ENCODE peak calls at places on chromosomes 6 and 20, in six cellular contexts. Z is nephron progenitor cell; O is CD8-positive, alpha-beta T cell; L is foreskin fibroblast; P is A549; V is body of pancreas. K is an unnamed sample.

GRCh38 chr6:101199441-101199840 is 194.1 kb upstream of the GRIK2 start:
- DNase-seq in Z (no peak), O (no peak), L (no peak), P (no peak), V (no peak), K (no peak)

GRCh38 chr6:79077680-79078056 is 386 bp downstream of the PHIP start:
- DNase-seq in Z (peak; percentile 55), O (peak; percentile 50), L (no peak), P (peak; percentile 15), V (peak; percentile 57), K (no peak)

GRCh38 chr6:7726416-7727149 is 684 bp downstream of the BMP6 start:
- DNase-seq in Z (peak; percentile 35), O (no peak), L (no peak), P (peak; percentile 19), V (no peak), K (no peak)

GRCh38 chr6:142885182-142885867 is 59.7 kb downstream of the HIVEP2 start:
- DNase-seq in Z (peak; percentile 35), O (peak; percentile 45), L (peak; percentile 91), P (peak; percentile 41), V (peak; percentile 47), K (peak; percentile 95)

GRCh38 chr20:61823242-61823641 is 242.4 kb downstream of the TAF4 start:
- DNase-seq in Z (no peak), O (no peak), L (no peak), P (no peak), V (no peak), K (no peak)

GRCh38 chr6:37622639-37623038 is 75.0 kb downstream of the MDGA1 start:
- DNase-seq in Z (no peak), O (no peak), L (no peak), P (no peak), V (no peak), K (no peak)

GRCh38 chr6:139990865-139991264 is 616.4 kb upstream of the CITED2 start:
- DNase-seq in Z (no peak), O (no peak), L (no peak), P (no peak), V (no peak), K (no peak)

GRCh38 chr20:39880890-39881289 is 808.1 kb downstream of the MAFB start:
- DNase-seq in Z (no peak), O (no peak), L (no peak), P (peak; percentile 1), V (no peak), K (no peak)

GRCh38 chr6:117396228-117396627 is 29.5 kb downstream of the ROS1 start:
- DNase-seq in Z (no peak), O (no peak), L (peak; percentile 21), P (no peak), V (no peak), K (no peak)

GRCh38 chr6:44304282-44305199 is 8.6 kb downstream of the AARS2 start:
- DNase-seq in Z (peak; percentile 57), O (peak; percentile 55), L (peak; percentile 12), P (peak; percentile 35), V (no peak), K (no peak)

GRCh38 chr20:45341939-45342862 is 6.0 kb downstream of the SDC4 start:
- DNase-seq in Z (peak; percentile 48), O (no peak), L (no peak), P (no peak), V (peak; percentile 88), K (no peak)

GRCh38 chr20:47181056-47181862 is 175.2 kb downstream of the ZMYND8 start:
- DNase-seq in Z (no peak), O (no peak), L (peak; percentile 73), P (peak; percentile 92), V (no peak), K (no peak)

GRCh38 chr6:105981002-105981887 is 104.9 kb upstream of the PRDM1 start:
- DNase-seq in Z (peak; percentile 21), O (peak; percentile 34), L (no peak), P (no peak), V (no peak), K (no peak)

GRCh38 chr6:94751641-94752329 is 825.5 kb upstream of the MANEA start:
- DNase-seq in Z (no peak), O (no peak), L (no peak), P (no peak), V (no peak), K (no peak)

GRCh38 chr20:1357921-1358671 is 29.2 kb upstream of the SDCBP2 start:
- DNase-seq in Z (no peak), O (no peak), L (no peak), P (no peak), V (no peak), K (no peak)

GRCh38 chr20:57000441-57000968 is 265.9 kb downstream of the BMP7 start:
- DNase-seq in Z (no peak), O (no peak), L (no peak), P (no peak), V (no peak), K (no peak)

GRCh38 chr6:142482973-142483372 is 181.2 kb downstream of the ADGRG6 start:
- DNase-seq in Z (no peak), O (no peak), L (peak; percentile 3), P (no peak), V (no peak), K (no peak)

GRCh38 chr6:154377726-154378125 is 21.1 kb upstream of the IPCEF1 start:
- DNase-seq in Z (no peak), O (no peak), L (no peak), P (no peak), V (no peak), K (no peak)

GRCh38 chr6:137192821-137193220 is 19.4 kb upstream of the IL22RA2 start:
- DNase-seq in Z (no peak), O (no peak), L (no peak), P (no peak), V (no peak), K (no peak)

GRCh38 chr6:137202078-137202477 is 17.1 kb downstream of the IFNGR1 start:
- DNase-seq in Z (peak; percentile 4), O (no peak), L (no peak), P (no peak), V (no peak), K (no peak)

GRCh38 chr6:137193256-137194070 is 20.0 kb upstream of the IL22RA2 start:
- DNase-seq in Z (no peak), O (no peak), L (no peak), P (no peak), V (no peak), K (no peak)

GRCh38 chr6:137200288-137200687 is 18.9 kb downstream of the IFNGR1 start:
- DNase-seq in Z (no peak), O (no peak), L (no peak), P (no peak), V (no peak), K (no peak)

DNA sequence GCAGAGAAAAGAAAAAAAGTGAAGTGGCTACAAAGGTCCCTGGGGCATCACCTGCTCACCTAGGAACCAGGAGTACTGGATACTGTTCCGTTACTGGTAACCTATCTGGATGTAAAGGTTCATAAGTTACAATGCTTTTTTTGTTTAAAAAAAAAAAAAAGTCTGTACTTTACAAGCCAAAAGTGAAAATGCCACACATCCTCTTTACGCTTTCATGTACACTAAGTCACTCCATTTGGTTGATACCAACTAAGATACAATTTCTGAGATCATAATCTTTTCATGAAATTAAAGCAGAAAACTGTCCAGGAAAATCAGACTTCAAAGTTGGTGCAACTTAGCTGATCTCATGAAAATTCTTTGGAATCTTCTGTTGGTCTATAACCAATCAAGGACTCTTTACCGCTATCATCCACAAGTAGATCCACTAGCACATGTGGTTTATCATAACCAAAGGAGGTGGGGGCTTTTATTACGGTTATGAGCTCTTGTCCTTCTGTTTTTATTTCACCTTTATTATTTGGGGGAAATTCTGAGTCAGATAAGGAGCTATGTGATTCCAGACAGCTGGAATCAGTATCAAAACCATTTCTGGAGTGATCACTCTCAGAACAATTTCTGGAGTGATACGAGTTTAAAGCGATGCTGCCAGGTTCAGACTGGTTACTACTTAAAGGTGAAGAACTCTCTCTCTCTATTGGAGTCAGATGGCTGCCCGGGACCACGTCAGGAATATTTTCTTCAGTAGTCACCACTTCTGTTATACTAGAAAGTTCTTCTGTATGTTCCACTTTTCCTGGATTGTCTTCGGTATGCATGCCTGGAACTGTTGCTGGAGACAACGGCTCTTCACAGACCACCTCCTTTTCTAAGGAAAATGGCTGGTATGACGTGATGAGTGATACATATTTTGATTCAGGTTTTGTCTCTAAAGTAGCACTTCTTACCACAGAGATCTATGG is 21.2 kb downstream of the IFNGR1 start:
- DNase-seq in Z (no peak), O (no peak), L (no peak), P (no peak), V (no peak), K (no peak)
- TF ChIP-seq CTCF in Z (no peak), O (no peak), L (no peak), P (no peak), V (no peak), K (no peak)

GRCh38 chr6:156942266-156942665 is 165.1 kb downstream of the ARID1B start:
- DNase-seq in Z (no peak), O (no peak), L (no peak), P (no peak), V (no peak), K (no peak)
- TF ChIP-seq CTCF in Z (no peak), O (no peak), L (no peak), P (no peak), V (no peak), K (no peak)

DNA sequence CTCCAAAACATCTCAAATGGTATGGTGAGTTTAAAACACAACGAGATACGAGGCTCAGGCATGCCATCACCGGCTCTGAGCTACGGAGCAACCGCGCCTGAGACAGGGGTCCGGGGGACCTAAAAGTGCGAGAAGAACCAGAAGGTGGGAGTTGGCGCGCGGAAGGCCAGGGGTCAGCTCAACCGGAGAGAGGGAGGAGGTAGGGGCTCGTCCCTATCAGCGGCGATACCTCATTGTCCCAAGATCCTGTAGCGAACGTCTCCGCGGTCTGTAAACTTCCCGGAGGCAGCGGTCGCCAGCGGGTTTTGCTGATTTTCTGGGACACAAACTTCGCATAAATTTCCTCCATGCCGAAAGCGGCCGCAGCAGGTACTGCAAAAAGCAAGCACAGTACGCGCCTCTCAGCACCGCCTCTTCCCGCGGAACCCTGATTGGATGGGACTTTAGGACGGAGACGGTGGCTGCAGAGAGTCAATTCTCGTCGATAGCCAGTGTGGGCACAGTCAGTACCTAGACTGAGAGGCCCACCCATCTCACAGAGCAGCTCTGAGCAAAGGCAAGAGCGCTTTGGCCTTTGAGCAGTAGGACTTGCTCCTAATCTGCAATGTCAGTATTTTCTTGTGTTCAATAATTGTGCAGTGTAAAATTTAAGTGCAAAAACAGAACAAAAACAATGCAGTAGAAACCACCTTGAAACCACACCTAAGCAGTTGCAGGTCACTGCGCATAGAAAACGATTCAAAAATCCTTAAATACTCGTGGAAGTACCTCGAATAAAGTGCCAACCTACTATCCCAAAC is at the start of gene NUP43:
- DNase-seq in Z (peak; percentile 82), O (peak; percentile 94), L (peak; percentile 95), P (peak; percentile 81), V (peak; percentile 94), K (peak; percentile 63)
- TF ChIP-seq CTCF in Z (peak; percentile 48), O (peak; percentile 54), L (peak; percentile 32), P (peak; percentile 8), V (peak; percentile 87), K (peak; percentile 51)

GRCh38 chr6:136166815-136167214 is 83.3 kb downstream of the MTFR2 start:
- DNase-seq in Z (no peak), O (no peak), L (no peak), P (no peak), V (no peak), K (no peak)

GRCh38 chr6:136173519-136174507 is 76.3 kb downstream of the MTFR2 start:
- DNase-seq in Z (no peak), O (no peak), L (peak; percentile 9), P (no peak), V (peak; percentile 12), K (no peak)

GRCh38 chr6:136169356-136169755 is 80.8 kb downstream of the MTFR2 start:
- DNase-seq in Z (no peak), O (no peak), L (no peak), P (no peak), V (no peak), K (no peak)

GRCh38 chr6:136174510-136174909 is 75.6 kb downstream of the MTFR2 start:
- DNase-seq in Z (no peak), O (no peak), L (no peak), P (no peak), V (no peak), K (no peak)

GRCh38 chr6:136171207-136171606 is 78.9 kb downstream of the MTFR2 start:
- DNase-seq in Z (no peak), O (no peak), L (no peak), P (no peak), V (no peak), K (no peak)
- TF ChIP-seq CTCF in Z (no peak), O (no peak), L (no peak), P (no peak), V (no peak), K (no peak)

K was measured in AG04449.